ENCODE peak calls at places on chromosomes 16 and 17, in seven cellular contexts. S is HTR-8/SVneo; I is naive thymus-derived CD4-positive, alpha-beta T cell; H is activated CD4-positive, CD25-positive, alpha-beta regulatory T cell; G is stimulated activated CD8-positive, alpha-beta memory T cell treated with anti-CD3 and anti-CD28 coated beads, Interleukin-15, amount 100 ng/mL, for 24 hours; M is HEK293T; K is midbrain. R is an unnamed sample.
A peak's percentile ranks its signal among the peaks of the same experiment; 100 is the strongest.

GRCh38 chr16:10338426-10338825 is 47.4 kb upstream of the ATF7IP2 start:
- DNase-seq in S (no peak), G (no peak), M (no peak), H (no peak), I (no peak), K (no peak), R (no peak)

GRCh38 chr16:86663691-86664517 is 85.6 kb downstream of the FOXL1 start:
- DNase-seq in H (no peak), G (no peak), I (no peak), M (no peak), S (no peak), K (no peak), R (no peak)

GRCh38 chr16:28324235-28324886 is 32.0 kb downstream of the SBK1 start:
- DNase-seq in K (no peak), G (no peak), S (no peak), M (no peak), H (no peak), I (no peak), R (no peak)

GRCh38 chr17:38743556-38744171 is 4.5 kb downstream of the PCGF2 start:
- DNase-seq in I (no peak), H (no peak), S (no peak), G (no peak), M (no peak), K (no peak), R (no peak)

GRCh38 chr17:51245535-51245934 is 14.3 kb downstream of the MBTD1 start:
- DNase-seq in H (no peak), K (no peak), S (no peak), M (no peak), I (no peak), G (no peak), R (no peak)

GRCh38 chr17:19752216-19753048 is 4.3 kb upstream of the ALDH3A1 start:
- DNase-seq in K (peak; percentile 49), H (no peak), S (no peak), I (no peak), M (no peak), G (no peak), R (no peak)

GRCh38 chr16:82694239-82694874 is 67.6 kb downstream of the CDH13 start:
- DNase-seq in I (no peak), M (no peak), S (peak; percentile 69), H (no peak), K (no peak), G (no peak), R (no peak)

GRCh38 chr17:78351449-78352006 is 8.3 kb downstream of the SOCS3 start:
- DNase-seq in M (no peak), G (no peak), K (peak; percentile 86), H (no peak), S (no peak), I (no peak), R (no peak)

GRCh38 chr16:81214745-81215166 is 23.7 kb upstream of the BCO1 start:
- DNase-seq in K (no peak), M (peak; percentile 28), H (no peak), G (no peak), I (no peak), S (no peak), R (peak; percentile 84)

GRCh38 chr16:10965440-10966039 is 21.2 kb downstream of the CLEC16A start:
- DNase-seq in G (no peak), S (no peak), H (peak; percentile 36), I (peak; percentile 50), M (no peak), K (no peak), R (no peak)

GRCh38 chr16:75105306-75106061 is 11.1 kb downstream of the LDHD start:
- DNase-seq in I (no peak), K (peak; percentile 60), S (no peak), G (no peak), M (no peak), H (no peak), R (peak; percentile 9)

GRCh38 chr16:88337021-88337420 is 45.7 kb upstream of the ZNF469 start:
- DNase-seq in M (no peak), S (no peak), I (no peak), H (no peak), G (no peak), K (no peak), R (no peak)

GRCh38 chr17:72665841-72666518 is 426.5 kb downstream of the SLC39A11 start:
- DNase-seq in S (no peak), G (no peak), M (no peak), I (no peak), K (no peak), H (no peak), R (no peak)

GRCh38 chr17:17647521-17648178 is 33.6 kb upstream of the RAI1 start:
- DNase-seq in H (no peak), I (no peak), S (no peak), G (no peak), M (no peak), K (no peak), R (no peak)

GRCh38 chr17:79862771-79863440 is 23.7 kb upstream of the CBX4 start:
- DNase-seq in M (no peak), H (no peak), G (no peak), S (no peak), I (no peak), K (no peak), R (no peak)

GRCh38 chr17:66275651-66276050 is 26.8 kb upstream of the PRKCA start:
- DNase-seq in K (no peak), G (no peak), M (no peak), S (peak; percentile 95), H (no peak), I (no peak), R (peak; percentile 67)

GRCh38 chr16:56930516-56931252 is 1.3 kb upstream of the HERPUD1 start:
- DNase-seq in S (no peak), G (no peak), I (no peak), H (no peak), M (no peak), K (no peak), R (no peak)

GRCh38 chr17:19290047-19290705 is 53.0 kb downstream of the EPN2 start:
- DNase-seq in G (no peak), M (no peak), I (no peak), H (no peak), K (no peak), S (no peak), R (no peak)